ENCODE peak calls at places on chromosomes 12 and 14, in nine cellular contexts. E is CD8-positive, alpha-beta T cell; Z is CD4-positive, CD25-positive, alpha-beta regulatory T cell; L is dorsolateral prefrontal cortex; P is SJSA1; Q is astrocyte; I is cardiac muscle cell; H is cardiac fibroblast; U is AG04450. S is an unnamed sample.

GRCh38 chr12:4284306-4284705 is 10.7 kb downstream of the CCND2 start:
- DNase-seq in E (no peak), Z (no peak), L (no peak), P (no peak), Q (no peak), I (no peak), H (no peak), U (no peak), S (no peak)

GRCh38 chr12:97800561-97800960 is 338.0 kb downstream of the RMST start:
- DNase-seq in E (no peak), Z (no peak), L (no peak), P (no peak), Q (no peak), I (no peak), H (no peak), U (no peak), S (no peak)

GRCh38 chr12:9707864-9708808 is 24.8 kb downstream of the CLECL1 start:
- DNase-seq in E (peak), Z (peak), L (peak), P (peak), Q (peak), I (peak), H (peak), U (peak), S (peak)

GRCh38 chr12:117152793-117153775 is 37.2 kb downstream of the FBXO21 start:
- DNase-seq in E (no peak), Z (peak), L (no peak), P (no peak), Q (no peak), I (no peak), H (no peak), U (no peak), S (no peak)

GRCh38 chr12:98780261-98780660 is 135.2 kb downstream of the APAF1 start:
- DNase-seq in E (no peak), Z (no peak), L (no peak), P (no peak), Q (peak), I (no peak), H (no peak), U (no peak), S (no peak)

GRCh38 chr12:64682572-64683277 is 72.4 kb downstream of the RASSF3 start:
- DNase-seq in E (no peak), Z (no peak), L (no peak), P (no peak), Q (peak), I (peak), H (peak), U (peak), S (no peak)

GRCh38 chr12:64819816-64820402 is 4.5 kb upstream of the TBC1D30 start:
- DNase-seq in E (no peak), Z (no peak), L (no peak), P (no peak), Q (no peak), I (peak), H (no peak), U (no peak), S (no peak)

GRCh38 chr12:108622425-108622824 is 11.3 kb downstream of the SELPLG start:
- DNase-seq in E (no peak), Z (peak), L (no peak), P (no peak), Q (no peak), I (no peak), H (peak), U (no peak), S (no peak)

GRCh38 chr12:29428630-29429029 is 47.7 kb upstream of the ERGIC2 start:
- DNase-seq in E (no peak), Z (no peak), L (no peak), P (no peak), Q (peak), I (no peak), H (peak), U (peak), S (no peak)

GRCh38 chr12:33588082-33588712 is 148.6 kb upstream of the SYT10 start:
- DNase-seq in E (no peak), Z (no peak), L (no peak), P (peak), Q (peak), I (no peak), H (peak), U (no peak), S (no peak)

GRCh38 chr14:94109915-94110250 is 653 bp upstream of the IFI27 start:
- DNase-seq in E (peak), Z (no peak), L (no peak), P (no peak), Q (no peak), I (no peak), H (no peak), U (no peak), S (no peak)

GRCh38 chr14:100246809-100247428 is 8.0 kb downstream of the YY1 start:
- DNase-seq in E (no peak), Z (peak), L (no peak), P (peak), Q (no peak), I (peak), H (peak), U (no peak), S (no peak)

DNA sequence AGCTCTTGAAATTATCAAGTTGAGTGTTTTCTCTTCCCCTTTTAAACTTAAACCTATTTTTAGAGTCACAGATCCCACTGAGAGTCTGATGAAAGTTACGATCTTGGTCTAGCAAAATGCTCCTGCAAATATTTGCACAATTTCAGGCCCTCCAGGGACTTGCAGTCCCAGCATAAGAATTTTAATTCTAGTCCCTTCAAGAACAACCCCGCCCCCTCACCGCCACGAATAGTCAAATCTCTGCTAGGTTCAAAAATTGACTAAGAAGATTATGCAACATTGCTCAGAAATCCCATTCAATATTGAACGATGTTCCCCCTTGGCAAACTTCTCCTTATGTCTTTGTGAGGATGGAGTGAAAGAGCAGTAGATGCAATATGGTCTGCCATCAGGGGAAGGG is 127.4 kb upstream of the CCDC175 start:
- DNase-seq in E (no peak), Z (no peak), L (no peak), P (no peak), Q (no peak), I (no peak), H (no peak), U (no peak), S (no peak)
- H3K4me3 ChIP-seq in E (no peak), Z (no peak), L (no peak), P (no peak), Q (no peak), I (no peak), H (no peak), U (no peak), S (no peak)

GRCh38 chr12:53380797-53381738 is 1.1 kb downstream of the SP1 start:
- DNase-seq in E (no peak), Z (no peak), L (peak), P (peak), Q (no peak), I (no peak), H (peak), U (no peak), S (peak)

GRCh38 chr12:53380104-53380796 is at the start of gene SP1:
- DNase-seq in E (peak), Z (peak), L (peak), P (peak), Q (peak), I (peak), H (peak), U (peak), S (peak)

GRCh38 chr12:53379389-53380103 is 430 bp upstream of the SP1 start:
- DNase-seq in E (peak), Z (peak), L (peak), P (peak), Q (peak), I (peak), H (peak), U (peak), S (peak)

GRCh38 chr12:53381739-53382630 is 2.0 kb downstream of the SP1 start:
- DNase-seq in E (no peak), Z (peak), L (no peak), P (peak), Q (no peak), I (peak), H (peak), U (no peak), S (peak)

GRCh38 chr12:53383258-53383657 is 3.3 kb downstream of the SP1 start:
- DNase-seq in E (no peak), Z (no peak), L (no peak), P (no peak), Q (no peak), I (no peak), H (no peak), U (no peak), S (no peak)
- H3K4me3 ChIP-seq in E (no peak), Z (peak), L (no peak), P (no peak), Q (no peak), I (no peak), H (peak), U (peak), S (peak)

GRCh38 chr12:8087666-8088065 is 5.6 kb downstream of the NECAP1 start:
- DNase-seq in E (no peak), Z (peak), L (no peak), P (no peak), Q (no peak), I (no peak), H (no peak), U (no peak), S (no peak)
- H3K4me3 ChIP-seq in E (no peak), Z (peak), L (no peak), P (no peak), Q (no peak), I (no peak), H (no peak), U (no peak), S (no peak)

DNA sequence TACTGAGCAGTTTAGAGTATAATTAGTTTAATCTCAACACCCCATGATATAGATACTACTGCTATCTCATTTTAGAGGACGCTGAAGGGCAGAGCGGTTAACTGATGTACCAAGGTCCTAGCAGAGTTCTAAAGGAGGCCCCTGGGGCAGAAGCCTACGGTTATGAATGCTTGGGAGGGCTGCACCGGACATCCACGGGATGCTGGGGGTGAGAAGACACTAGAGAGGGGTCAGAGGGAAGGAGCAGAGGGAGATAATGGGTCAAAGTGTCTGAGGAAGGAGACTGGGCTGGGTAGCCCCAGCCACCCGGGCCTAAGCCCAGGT is 1.6 kb upstream of the ACTR6 start:
- DNase-seq in E (no peak), Z (no peak), L (no peak), P (no peak), Q (no peak), I (no peak), H (no peak), U (no peak), S (no peak)
- H3K4me3 ChIP-seq in E (peak), Z (peak), L (no peak), P (peak), Q (peak), I (peak), H (peak), U (peak), S (peak)

GRCh38 chr14:103109789-103110415 is 13.4 kb upstream of the TNFAIP2 start:
- DNase-seq in E (no peak), Z (no peak), L (no peak), P (peak), Q (peak), I (no peak), H (peak), U (peak), S (no peak)
- H3K4me3 ChIP-seq in E (no peak), Z (no peak), L (no peak), P (peak), Q (peak), I (no peak), H (no peak), U (peak), S (no peak)

S was measured in Peyer's patch.